ENCODE peak calls at places on chromosomes 7 and 10, in four cellular contexts. C is Calu3, X is H9, E is NB4. P is an unnamed sample.

GRCh38 chr10:100007239-100008141 is 2.3 kb downstream of the DNMBP start:
- DNase-seq in C (no peak), X (no peak), E (no peak), P (no peak)

GRCh38 chr10:48802611-48803046 is 118.0 kb downstream of the WDFY4 start:
- DNase-seq in C (no peak), X (no peak), E (no peak), P (no peak)

GRCh38 chr7:152354061-152354460 is 81.7 kb downstream of the KMT2C start:
- DNase-seq in C (no peak), X (no peak), E (no peak), P (no peak)

GRCh38 chr7:53059591-53059990 is 24.2 kb downstream of the POM121L12 start:
- DNase-seq in C (no peak), X (no peak), E (no peak), P (no peak)

GRCh38 chr7:142104550-142105527 is 6.7 kb upstream of the MGAM2 start:
- DNase-seq in C (peak), X (no peak), E (peak), P (no peak)

GRCh38 chr10:79046991-79047874 is 21.5 kb upstream of the ZMIZ1 start:
- DNase-seq in C (no peak), X (no peak), E (no peak), P (no peak)

GRCh38 chr7:38232475-38233366 is 40.7 kb downstream of the TARP start:
- DNase-seq in C (no peak), X (no peak), E (peak), P (no peak)

GRCh38 chr7:41205600-41205999 is 497.3 kb downstream of the INHBA start:
- DNase-seq in C (no peak), X (no peak), E (no peak), P (no peak)

GRCh38 chr7:150432915-150433892 is 17.2 kb upstream of the GIMAP8 start:
- DNase-seq in C (no peak), X (no peak), E (peak), P (no peak)

DNA sequence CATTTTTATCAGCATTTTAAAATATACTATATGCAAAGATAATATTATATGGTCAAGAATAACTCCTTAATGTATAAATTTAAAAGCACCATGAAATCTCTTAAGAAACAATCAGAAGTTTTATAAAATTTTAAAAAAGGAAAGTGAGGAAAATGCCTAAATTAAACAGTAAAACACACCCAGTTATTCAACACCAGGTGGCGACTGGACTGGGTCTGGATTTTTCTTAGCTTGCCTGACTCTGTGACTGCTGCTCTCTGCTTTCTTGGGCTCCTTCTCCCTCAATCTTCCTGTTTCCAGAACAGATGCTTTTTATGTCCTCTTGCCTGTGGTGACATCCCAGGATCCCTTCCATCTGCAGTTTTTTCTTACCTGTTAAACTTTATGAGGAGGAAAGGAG is 200.3 kb downstream of the BICC1 start:
- DNase-seq in C (no peak), X (no peak), E (no peak), P (no peak)
- TF ChIP-seq CTCF in C (peak), X (peak), E (no peak), P (peak)

GRCh38 chr10:47287365-47287802 is 12.6 kb upstream of the GDF10 start:
- DNase-seq in C (no peak), X (no peak), E (no peak), P (peak)

GRCh38 chr10:47283848-47284247 is 16.1 kb upstream of the GDF10 start:
- DNase-seq in C (no peak), X (no peak), E (no peak), P (no peak)

GRCh38 chr10:47286591-47287325 is 13.2 kb upstream of the GDF10 start:
- DNase-seq in C (no peak), X (no peak), E (no peak), P (peak)

GRCh38 chr10:47286116-47286505 is 13.9 kb upstream of the GDF10 start:
- DNase-seq in C (no peak), X (no peak), E (no peak), P (no peak)

DNA sequence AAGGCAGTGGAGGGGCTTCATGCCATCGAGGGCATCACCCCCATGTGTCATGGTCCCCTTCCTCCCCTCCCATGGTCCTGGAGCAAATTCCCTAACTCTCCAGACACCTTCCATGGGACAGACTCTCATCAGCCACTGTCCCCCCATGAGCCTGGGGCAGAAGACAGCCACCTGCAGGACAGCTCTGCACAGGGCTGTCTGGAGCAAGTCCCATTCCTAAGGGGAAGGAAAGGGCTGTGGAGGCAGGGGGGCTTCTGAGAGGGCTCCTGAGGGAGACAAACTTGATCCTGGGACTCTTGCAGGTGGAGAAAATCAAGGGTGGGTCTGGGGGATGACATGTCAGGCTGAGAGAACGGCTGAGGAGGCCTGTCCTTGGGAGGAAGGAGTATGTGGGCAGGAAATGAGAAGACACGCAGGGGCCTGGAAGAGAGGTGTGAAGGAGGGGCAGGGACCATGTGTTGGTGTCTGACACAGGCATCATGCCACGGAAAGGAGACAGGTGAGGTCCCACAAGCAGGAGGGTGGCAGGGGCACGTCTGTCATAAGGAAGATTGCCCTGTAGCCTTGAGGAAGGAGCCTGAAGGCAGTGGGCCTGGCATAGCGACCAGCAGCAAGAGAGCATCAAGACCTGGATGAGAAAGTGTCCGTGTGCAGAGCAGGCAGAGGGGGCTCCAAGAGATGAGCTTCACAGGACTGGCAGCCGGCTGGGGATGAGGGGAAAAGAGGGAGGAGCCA is 14.4 kb upstream of the GDF10 start:
- DNase-seq in C (no peak), X (no peak), E (no peak), P (peak)
- TF ChIP-seq CTCF in C (no peak), X (no peak), E (no peak), P (no peak)

GRCh38 chr7:111561909-111562732 is at the start of gene IMMP2L:
- DNase-seq in C (peak), X (peak), E (peak), P (peak)
- TF ChIP-seq CTCF in C (no peak), X (peak), E (peak), P (peak)

DNA sequence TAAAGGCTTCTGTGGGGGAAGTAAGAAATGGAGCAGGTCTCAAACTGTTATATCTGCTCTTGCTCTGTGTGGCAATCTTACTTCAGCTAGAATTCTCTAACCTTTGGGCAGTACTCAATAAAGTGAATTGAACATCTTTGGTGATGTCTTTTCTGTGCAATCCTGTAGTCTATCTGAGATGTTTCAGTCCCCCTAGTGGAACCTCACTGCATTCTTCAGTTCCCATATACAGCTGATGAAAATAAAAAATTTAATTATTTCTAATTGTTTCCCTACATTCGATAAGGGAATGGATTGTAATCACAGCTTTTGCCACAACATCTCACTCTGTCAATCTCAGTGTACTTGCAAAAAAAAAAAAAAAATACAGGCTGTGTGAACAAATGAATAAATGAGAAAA is 522.6 kb downstream of the DNAJB9 start:
- DNase-seq in C (no peak), X (no peak), E (peak), P (no peak)
- TF ChIP-seq CTCF in C (no peak), X (peak), E (peak), P (peak)

GRCh38 chr7:129055294-129055816 is 444 bp upstream of the TNPO3 start:
- DNase-seq in C (no peak), X (no peak), E (no peak), P (no peak)

GRCh38 chr7:129055861-129056464 is 1.1 kb upstream of the TNPO3 start:
- DNase-seq in C (no peak), X (peak), E (no peak), P (no peak)

GRCh38 chr7:129052441-129052840 is 2.5 kb downstream of the TNPO3 start:
- DNase-seq in C (no peak), X (no peak), E (no peak), P (no peak)

GRCh38 chr7:129053938-129054437 is 923 bp downstream of the TNPO3 start:
- DNase-seq in C (no peak), X (no peak), E (peak), P (no peak)

DNA sequence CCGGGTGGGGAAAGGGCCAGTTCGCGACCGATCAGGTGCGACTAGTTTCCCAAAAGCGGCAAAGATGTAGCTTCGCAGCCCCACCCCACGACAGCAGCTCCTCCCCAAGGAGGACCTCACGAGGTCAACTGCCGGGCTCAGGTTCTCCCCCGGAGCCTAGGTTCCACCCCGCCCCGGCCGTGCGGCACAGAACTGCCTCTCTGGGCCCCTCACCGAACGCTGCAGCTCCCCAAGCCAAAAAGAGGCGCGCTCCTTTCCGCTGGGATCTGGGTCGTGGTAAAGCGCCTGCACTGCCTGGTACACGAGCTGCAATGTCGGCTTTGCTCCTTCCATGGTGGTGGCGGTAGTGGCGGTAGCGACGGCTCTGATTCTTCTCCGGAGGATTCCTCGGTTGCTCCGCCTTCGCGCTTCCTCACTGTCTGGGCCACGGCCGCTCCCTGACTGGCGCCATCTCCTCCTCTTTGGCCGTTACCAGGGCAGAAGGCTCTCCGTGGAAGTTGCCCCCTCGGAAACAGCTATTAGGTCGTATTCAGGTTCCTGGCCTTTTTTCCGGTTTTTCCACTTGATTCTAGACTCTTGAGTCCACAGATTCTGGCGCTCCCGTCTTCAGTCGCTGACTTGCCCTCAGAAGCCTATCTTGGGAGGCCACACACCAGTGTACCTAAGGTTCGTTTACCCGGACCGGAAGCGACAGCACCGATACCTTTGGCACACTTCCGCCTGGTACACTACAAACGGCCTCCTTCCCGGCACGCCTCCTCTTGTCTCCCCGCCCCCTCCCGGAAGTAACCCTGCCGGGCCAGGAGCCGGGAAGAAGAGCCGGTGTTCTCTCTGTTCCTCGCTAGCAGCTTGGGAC is at the start of gene TNPO3:
- DNase-seq in C (peak), X (peak), E (peak), P (peak)
- TF ChIP-seq CTCF in C (no peak), X (no peak), E (no peak), P (no peak)

DNA sequence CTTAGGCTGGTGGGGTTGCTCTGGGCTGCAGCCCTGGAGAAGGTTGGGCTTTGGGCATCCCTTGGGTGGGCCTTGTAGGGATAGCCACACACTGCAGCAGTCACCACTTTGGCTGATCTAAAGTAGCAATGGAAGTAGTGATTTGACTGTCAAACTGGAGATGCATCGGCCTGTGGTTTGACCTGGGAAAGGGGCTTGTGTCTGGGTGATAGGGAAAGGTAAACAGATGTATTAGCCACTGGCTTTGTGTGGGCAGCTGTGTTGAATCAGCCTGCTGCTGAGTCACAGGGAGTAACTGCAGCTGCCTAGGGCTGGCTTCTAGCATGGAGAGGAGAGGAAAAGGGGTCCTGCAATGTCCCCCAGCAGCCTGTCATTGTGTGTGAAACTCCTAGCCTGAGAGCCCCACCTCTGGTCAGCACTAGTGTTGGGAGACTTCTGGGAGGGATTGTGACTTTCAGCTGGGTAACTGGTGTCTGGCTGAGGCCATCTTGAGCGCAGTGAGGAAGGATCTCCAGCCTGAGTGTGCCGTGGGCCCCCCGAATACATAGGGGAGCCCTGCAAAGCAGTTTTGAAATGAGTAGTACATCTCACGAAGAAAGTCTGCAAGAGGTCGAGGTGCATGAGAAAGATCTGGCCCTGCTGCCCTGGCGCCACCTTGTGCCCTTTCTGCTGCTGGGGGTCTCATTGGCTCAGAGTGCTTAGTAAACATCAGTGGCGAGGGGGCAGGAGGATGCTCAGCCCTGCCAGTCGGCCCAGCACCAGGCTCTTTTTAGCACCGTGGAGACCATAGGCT is 117.3 kb downstream of the FANK1 start:
- DNase-seq in C (peak), X (peak), E (peak), P (no peak)
- TF ChIP-seq CTCF in C (no peak), X (peak), E (no peak), P (no peak)